ENCODE peak calls at places on chromosomes 3 and 15, in five cellular contexts. One of them, this sample, is unnamed.

GRCh38 chr15:60038111-60038521 is 34.0 kb downstream of the FOXB1 start:
- DNase-seq in endothelial cell: no peak
- DNase-seq in GM10248: no peak
- DNase-seq in tibial artery: no peak
- DNase-seq in GM23338: peak; percentile 51
- DNase-seq in this sample: no peak

GRCh38 chr3:19946832-19947548 is at the start of gene RAB5A:
- DNase-seq in endothelial cell: peak; percentile 95
- DNase-seq in GM10248: peak; percentile 97
- DNase-seq in tibial artery: peak; percentile 98
- DNase-seq in GM23338: peak; percentile 99
- DNase-seq in this sample: peak; percentile 98

GRCh38 chr3:57228734-57229505 is 1.4 kb downstream of the APPL1 start:
- DNase-seq in endothelial cell: no peak
- DNase-seq in GM10248: no peak
- DNase-seq in tibial artery: no peak
- DNase-seq in GM23338: no peak
- DNase-seq in this sample: no peak

GRCh38 chr15:97661796-97662195 is 298.7 kb upstream of the ARRDC4 start:
- DNase-seq in endothelial cell: no peak
- DNase-seq in GM10248: no peak
- DNase-seq in tibial artery: no peak
- DNase-seq in GM23338: no peak
- DNase-seq in this sample: no peak

GRCh38 chr3:98817546-98817945 is 54.4 kb downstream of the ST3GAL6 start:
- DNase-seq in endothelial cell: no peak
- DNase-seq in GM10248: peak; percentile 45
- DNase-seq in tibial artery: no peak
- DNase-seq in GM23338: peak; percentile 76
- DNase-seq in this sample: no peak

GRCh38 chr15:74315626-74316025 is 51.8 kb downstream of the CYP11A1 start:
- DNase-seq in endothelial cell: no peak
- DNase-seq in GM10248: peak; percentile 65
- DNase-seq in tibial artery: no peak
- DNase-seq in GM23338: no peak
- DNase-seq in this sample: no peak

GRCh38 chr3:15286022-15286421 is 46.4 kb downstream of the SH3BP5 start:
- DNase-seq in endothelial cell: no peak
- DNase-seq in GM10248: no peak
- DNase-seq in tibial artery: no peak
- DNase-seq in GM23338: peak; percentile 68
- DNase-seq in this sample: no peak

GRCh38 chr15:45276851-45277250 is 24.8 kb downstream of the SLC28A2 start:
- DNase-seq in endothelial cell: no peak
- DNase-seq in GM10248: peak; percentile 41
- DNase-seq in tibial artery: no peak
- DNase-seq in GM23338: peak; percentile 50
- DNase-seq in this sample: no peak

GRCh38 chr3:50303038-50303815 is at the start of gene HYAL1:
- DNase-seq in endothelial cell: no peak
- DNase-seq in GM10248: no peak
- DNase-seq in tibial artery: no peak
- DNase-seq in GM23338: peak; percentile 89
- DNase-seq in this sample: no peak

GRCh38 chr3:23701711-23702110 is 104.0 kb upstream of the UBE2E1 start:
- DNase-seq in endothelial cell: no peak
- DNase-seq in GM10248: no peak
- DNase-seq in tibial artery: no peak
- DNase-seq in GM23338: peak; percentile 23
- DNase-seq in this sample: no peak

GRCh38 chr3:106345353-106346027 is 476.7 kb upstream of the CBLB start:
- DNase-seq in endothelial cell: no peak
- DNase-seq in GM10248: no peak
- DNase-seq in tibial artery: no peak
- DNase-seq in GM23338: no peak
- DNase-seq in this sample: no peak

GRCh38 chr3:37279226-37279625 is 104.8 kb upstream of the LRRFIP2 start:
- DNase-seq in endothelial cell: no peak
- DNase-seq in GM10248: no peak
- DNase-seq in tibial artery: no peak
- DNase-seq in GM23338: no peak
- DNase-seq in this sample: no peak

GRCh38 chr15:33028495-33028894 is 166.0 kb downstream of the FMN1 start:
- DNase-seq in endothelial cell: no peak
- DNase-seq in GM10248: no peak
- DNase-seq in tibial artery: no peak
- DNase-seq in GM23338: no peak
- DNase-seq in this sample: no peak

GRCh38 chr3:77871436-77871835 is 831.5 kb downstream of the ROBO2 start:
- DNase-seq in endothelial cell: no peak
- DNase-seq in GM10248: no peak
- DNase-seq in tibial artery: no peak
- DNase-seq in GM23338: no peak
- DNase-seq in this sample: no peak

GRCh38 chr3:172562881-172563835 is 39.9 kb upstream of the TNFSF10 start:
- DNase-seq in endothelial cell: peak; percentile 18
- DNase-seq in GM10248: no peak
- DNase-seq in tibial artery: peak; percentile 53
- DNase-seq in GM23338: peak; percentile 12
- DNase-seq in this sample: no peak

GRCh38 chr3:112399064-112399463 is 66.1 kb downstream of the CD200 start:
- DNase-seq in endothelial cell: no peak
- DNase-seq in GM10248: no peak
- DNase-seq in tibial artery: no peak
- DNase-seq in GM23338: no peak
- DNase-seq in this sample: no peak

GRCh38 chr3:139111392-139112229 is 66.9 kb upstream of the PRR23C start:
- DNase-seq in endothelial cell: peak; percentile 86
- DNase-seq in GM10248: peak; percentile 68
- DNase-seq in tibial artery: no peak
- DNase-seq in GM23338: peak; percentile 80
- DNase-seq in this sample: no peak

GRCh38 chr3:140972833-140973232 is 31.2 kb downstream of the SLC25A36 start:
- DNase-seq in endothelial cell: no peak
- DNase-seq in GM10248: peak; percentile 8
- DNase-seq in tibial artery: no peak
- DNase-seq in GM23338: peak; percentile 38
- DNase-seq in this sample: no peak
- TF ChIP-seq CTCF in endothelial cell: peak; percentile 28
- TF ChIP-seq CTCF in GM10248: peak; percentile 28
- TF ChIP-seq CTCF in tibial artery: no peak
- TF ChIP-seq CTCF in GM23338: peak; percentile 53
- TF ChIP-seq CTCF in this sample: peak; percentile 48

DNA sequence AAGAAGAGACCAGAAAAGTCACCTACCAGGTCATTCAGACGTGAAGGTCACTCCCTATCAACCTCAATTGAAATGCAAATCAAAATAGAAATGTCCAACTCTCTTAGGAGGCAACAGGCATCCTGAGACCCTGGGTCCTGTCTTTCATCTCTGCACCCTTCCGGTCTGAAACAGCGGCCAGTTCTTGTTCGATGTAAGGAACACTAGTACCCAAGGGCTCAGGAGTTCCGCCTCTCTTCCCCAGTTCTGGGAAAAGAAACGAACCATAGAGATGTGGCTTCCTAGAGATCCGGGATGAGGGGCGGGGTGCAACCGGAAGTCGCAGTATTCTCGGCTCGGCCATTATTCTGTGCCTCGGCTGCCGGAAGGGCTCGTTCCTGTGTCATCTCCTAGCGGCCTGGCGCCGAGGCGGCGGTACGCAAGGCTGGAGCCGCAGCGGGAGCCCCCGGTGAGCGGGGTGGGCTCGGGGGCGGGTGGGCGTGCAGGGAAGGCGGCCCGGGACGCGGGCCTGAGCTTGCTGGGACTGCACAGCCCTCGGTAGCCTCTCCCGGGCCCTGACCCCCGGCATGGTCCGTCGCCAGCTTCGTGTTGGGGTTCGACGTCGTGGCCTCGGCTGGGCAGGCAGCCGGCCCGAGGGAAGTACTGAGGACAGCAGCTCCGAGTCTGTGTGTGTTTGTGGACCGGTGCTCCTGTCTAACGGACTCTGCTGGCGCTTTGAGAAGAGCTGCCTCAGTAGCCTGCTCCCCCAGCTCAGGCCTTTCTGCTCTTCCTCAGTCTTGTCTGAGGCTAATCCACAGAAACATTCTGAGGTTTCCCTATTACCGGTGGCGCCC is at the start of gene ZNF197:
- DNase-seq in endothelial cell: peak; percentile 70
- DNase-seq in GM10248: peak; percentile 79
- DNase-seq in tibial artery: peak; percentile 86
- DNase-seq in GM23338: peak; percentile 98
- DNase-seq in this sample: peak; percentile 84
- TF ChIP-seq CTCF in endothelial cell: no peak
- TF ChIP-seq CTCF in GM10248: no peak
- TF ChIP-seq CTCF in tibial artery: no peak
- TF ChIP-seq CTCF in GM23338: no peak
- TF ChIP-seq CTCF in this sample: no peak

GRCh38 chr3:14152233-14152962 is 26.0 kb downstream of the XPC start:
- DNase-seq in endothelial cell: no peak
- DNase-seq in GM10248: no peak
- DNase-seq in tibial artery: no peak
- DNase-seq in GM23338: peak; percentile 44
- DNase-seq in this sample: no peak
- TF ChIP-seq CTCF in endothelial cell: no peak
- TF ChIP-seq CTCF in GM10248: no peak
- TF ChIP-seq CTCF in tibial artery: no peak
- TF ChIP-seq CTCF in GM23338: peak; percentile 44
- TF ChIP-seq CTCF in this sample: peak; percentile 14

DNA sequence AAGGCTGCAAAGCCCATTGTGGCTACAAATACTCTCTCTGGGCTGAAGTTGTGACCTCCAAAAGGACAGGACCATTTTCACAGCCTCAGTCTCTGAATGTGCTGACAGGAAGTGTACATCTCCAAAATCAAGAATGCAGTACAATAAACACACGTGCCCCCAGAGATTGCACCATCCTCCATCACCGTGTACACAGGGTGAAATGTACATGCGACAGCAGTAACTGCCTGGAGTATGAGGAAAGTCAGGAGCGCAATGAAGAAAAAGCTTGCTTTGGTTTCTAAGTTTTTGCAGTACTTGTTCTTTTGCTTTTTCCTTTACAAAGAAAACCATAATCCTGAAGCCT is 24.9 kb downstream of the BMF start:
- DNase-seq in endothelial cell: no peak
- DNase-seq in GM10248: no peak
- DNase-seq in tibial artery: no peak
- DNase-seq in GM23338: no peak
- DNase-seq in this sample: no peak
- TF ChIP-seq CTCF in endothelial cell: no peak
- TF ChIP-seq CTCF in GM10248: no peak
- TF ChIP-seq CTCF in tibial artery: no peak
- TF ChIP-seq CTCF in GM23338: no peak
- TF ChIP-seq CTCF in this sample: no peak

GRCh38 chr15:48515497-48515896 is 130.0 kb downstream of the FBN1 start:
- DNase-seq in endothelial cell: no peak
- DNase-seq in GM10248: no peak
- DNase-seq in tibial artery: no peak
- DNase-seq in GM23338: no peak
- DNase-seq in this sample: no peak

GRCh38 chr15:48522911-48523310 is 122.6 kb downstream of the FBN1 start:
- DNase-seq in endothelial cell: no peak
- DNase-seq in GM10248: no peak
- DNase-seq in tibial artery: no peak
- DNase-seq in GM23338: no peak
- DNase-seq in this sample: no peak

GRCh38 chr15:48522123-48522522 is 123.4 kb downstream of the FBN1 start:
- DNase-seq in endothelial cell: no peak
- DNase-seq in GM10248: no peak
- DNase-seq in tibial artery: no peak
- DNase-seq in GM23338: no peak
- DNase-seq in this sample: no peak

GRCh38 chr15:48516125-48516524 is 129.4 kb downstream of the FBN1 start:
- DNase-seq in endothelial cell: no peak
- DNase-seq in GM10248: no peak
- DNase-seq in tibial artery: no peak
- DNase-seq in GM23338: no peak
- DNase-seq in this sample: no peak

GRCh38 chr15:48520376-48521155 is 124.9 kb downstream of the FBN1 start:
- DNase-seq in endothelial cell: peak; percentile 33
- DNase-seq in GM10248: no peak
- DNase-seq in tibial artery: no peak
- DNase-seq in GM23338: peak; percentile 70
- DNase-seq in this sample: no peak
- TF ChIP-seq CTCF in endothelial cell: no peak
- TF ChIP-seq CTCF in GM10248: no peak
- TF ChIP-seq CTCF in tibial artery: no peak
- TF ChIP-seq CTCF in GM23338: peak; percentile 65
- TF ChIP-seq CTCF in this sample: peak; percentile 9

DNA sequence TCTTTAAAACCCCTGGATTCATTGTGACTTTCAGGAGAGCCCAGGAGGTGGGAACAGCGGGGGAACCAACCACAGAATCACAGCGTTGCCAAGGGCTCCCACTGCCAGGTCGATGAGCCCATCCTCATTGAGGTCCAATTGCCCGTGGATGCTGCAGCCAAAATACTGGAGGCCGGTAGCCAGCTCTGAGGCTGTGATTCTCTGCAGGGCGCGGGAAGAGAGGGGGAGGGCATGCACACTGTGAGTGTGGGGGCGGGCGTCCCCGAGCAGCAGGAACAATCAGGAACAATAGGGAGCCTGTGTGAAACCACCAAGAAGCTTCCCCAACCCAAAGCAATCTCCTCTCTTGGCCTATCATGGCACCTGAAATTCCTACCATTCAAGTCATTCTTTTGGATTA is 53.4 kb downstream of the FEM1B start:
- DNase-seq in endothelial cell: no peak
- DNase-seq in GM10248: no peak
- DNase-seq in tibial artery: no peak
- DNase-seq in GM23338: no peak
- DNase-seq in this sample: no peak
- TF ChIP-seq CTCF in endothelial cell: no peak
- TF ChIP-seq CTCF in GM10248: no peak
- TF ChIP-seq CTCF in tibial artery: no peak
- TF ChIP-seq CTCF in GM23338: no peak
- TF ChIP-seq CTCF in this sample: no peak

DNA sequence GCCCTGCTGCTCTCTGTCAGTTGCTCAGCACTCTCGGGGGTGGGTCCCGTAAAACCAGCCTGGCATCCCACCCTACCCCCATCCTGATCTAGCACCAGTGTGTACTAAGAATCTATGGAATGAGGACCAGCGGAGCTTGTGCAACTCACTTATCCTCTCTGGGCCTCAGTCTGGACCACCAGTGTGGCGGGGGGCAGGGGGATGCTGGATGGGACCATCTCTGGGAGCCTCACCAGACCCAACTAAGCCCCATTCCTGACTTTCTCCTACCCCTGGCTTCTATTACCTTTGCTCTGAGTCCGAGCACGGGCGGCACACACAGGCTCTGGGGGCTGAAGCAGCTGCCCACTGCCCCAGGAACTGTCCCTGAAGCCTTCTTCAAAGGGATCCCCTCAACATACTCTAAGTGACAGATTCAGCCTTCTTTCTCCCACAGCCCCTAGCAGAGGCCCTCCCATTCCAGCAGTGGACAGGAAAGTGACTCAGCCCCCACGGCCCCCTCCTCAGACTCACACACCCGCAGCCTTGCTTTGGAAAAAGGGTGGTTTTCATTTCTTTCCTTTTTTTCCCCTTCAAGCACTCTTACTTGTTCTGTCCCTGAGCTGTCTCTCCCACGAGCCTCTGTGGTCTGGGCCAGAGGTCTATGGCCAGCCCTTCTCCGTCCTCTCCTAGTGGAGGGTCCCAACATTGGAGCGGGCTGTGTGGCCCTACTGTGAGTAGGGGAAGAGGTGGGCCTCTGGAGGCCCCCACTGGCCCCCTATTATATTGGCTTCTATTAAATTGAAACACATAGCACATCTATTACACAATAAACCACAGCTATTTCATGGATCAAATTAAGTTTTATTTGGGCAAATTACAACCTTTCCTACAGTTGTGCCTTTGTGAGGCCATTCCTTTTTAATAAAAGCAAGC is 100.3 kb downstream of the SMAD6 start:
- DNase-seq in endothelial cell: no peak
- DNase-seq in GM10248: no peak
- DNase-seq in tibial artery: no peak
- DNase-seq in GM23338: no peak
- DNase-seq in this sample: no peak
- TF ChIP-seq CTCF in endothelial cell: no peak
- TF ChIP-seq CTCF in GM10248: no peak
- TF ChIP-seq CTCF in tibial artery: no peak
- TF ChIP-seq CTCF in GM23338: no peak
- TF ChIP-seq CTCF in this sample: no peak

This sample was measured in RWPE2.